ENCODE peak calls at places on chromosomes 13 and 19, in eight cellular contexts. Z, U, E, T, N, V, B and F are unnamed samples.

GRCh38 chr13:40974460-40975407 is 44.4 kb downstream of the ELF1 start:
- DNase-seq in Z (peak; percentile 66), U (peak; percentile 51), E (peak; percentile 37), T (peak; percentile 78), N (peak; percentile 58), V (peak; percentile 23), B (peak; percentile 78), F (peak; percentile 43)

GRCh38 chr19:33388817-33389573 is 15.5 kb downstream of the CEBPG start:
- DNase-seq in Z (no peak), U (no peak), E (no peak), T (no peak), N (no peak), V (no peak), B (no peak), F (no peak)

GRCh38 chr19:12555456-12555930 is 4.2 kb upstream of the ZNF564 start:
- DNase-seq in Z (no peak), U (no peak), E (no peak), T (no peak), N (no peak), V (no peak), B (peak; percentile 87), F (no peak)

GRCh38 chr13:86813198-86813597 is 858.0 kb upstream of the SLITRK5 start:
- DNase-seq in Z (no peak), U (no peak), E (no peak), T (no peak), N (no peak), V (no peak), B (peak; percentile 24), F (no peak)

GRCh38 chr19:30070198-30070969 is 128.3 kb downstream of the URI1 start:
- DNase-seq in Z (peak; percentile 95), U (no peak), E (no peak), T (no peak), N (peak; percentile 37), V (no peak), B (no peak), F (no peak)

GRCh38 chr19:36489920-36490415 is 607 bp upstream of the ZNF566 start:
- DNase-seq in Z (peak; percentile 96), U (peak; percentile 93), E (peak; percentile 82), T (peak; percentile 93), N (peak; percentile 91), V (no peak), B (peak; percentile 97), F (peak; percentile 18)

GRCh38 chr13:106533940-106534843 is 1.3 kb downstream of the EFNB2 start:
- DNase-seq in Z (peak; percentile 55), U (peak; percentile 53), E (peak; percentile 56), T (no peak), N (peak; percentile 64), V (no peak), B (peak; percentile 56), F (peak; percentile 24)

GRCh38 chr13:95858286-95859075 is 181.5 kb downstream of the DNAJC3 start:
- DNase-seq in Z (no peak), U (no peak), E (peak; percentile 7), T (no peak), N (no peak), V (no peak), B (no peak), F (no peak)

GRCh38 chr13:78137404-78138142 is 218.9 kb upstream of the EDNRB start:
- DNase-seq in Z (peak; percentile 84), U (peak; percentile 79), E (peak; percentile 78), T (peak; percentile 51), N (peak; percentile 82), V (peak; percentile 33), B (peak; percentile 86), F (peak; percentile 67)

GRCh38 chr19:3492131-3492839 is 8.2 kb downstream of the DOHH start:
- DNase-seq in Z (no peak), U (no peak), E (no peak), T (no peak), N (no peak), V (no peak), B (no peak), F (no peak)

GRCh38 chr19:47155141-47155540 is 24.5 kb downstream of the SAE1 start:
- DNase-seq in Z (no peak), U (peak; percentile 12), E (no peak), T (no peak), N (no peak), V (no peak), B (no peak), F (no peak)

GRCh38 chr19:47156861-47157454 is 26.3 kb downstream of the SAE1 start:
- DNase-seq in Z (no peak), U (no peak), E (no peak), T (no peak), N (no peak), V (no peak), B (no peak), F (peak; percentile 83)

GRCh38 chr19:47158879-47159509 is 28.4 kb downstream of the SAE1 start:
- DNase-seq in Z (no peak), U (peak; percentile 79), E (no peak), T (no peak), N (no peak), V (no peak), B (no peak), F (no peak)

GRCh38 chr19:47158367-47158791 is 27.7 kb downstream of the SAE1 start:
- DNase-seq in Z (no peak), U (no peak), E (no peak), T (no peak), N (no peak), V (no peak), B (no peak), F (no peak)

DNA sequence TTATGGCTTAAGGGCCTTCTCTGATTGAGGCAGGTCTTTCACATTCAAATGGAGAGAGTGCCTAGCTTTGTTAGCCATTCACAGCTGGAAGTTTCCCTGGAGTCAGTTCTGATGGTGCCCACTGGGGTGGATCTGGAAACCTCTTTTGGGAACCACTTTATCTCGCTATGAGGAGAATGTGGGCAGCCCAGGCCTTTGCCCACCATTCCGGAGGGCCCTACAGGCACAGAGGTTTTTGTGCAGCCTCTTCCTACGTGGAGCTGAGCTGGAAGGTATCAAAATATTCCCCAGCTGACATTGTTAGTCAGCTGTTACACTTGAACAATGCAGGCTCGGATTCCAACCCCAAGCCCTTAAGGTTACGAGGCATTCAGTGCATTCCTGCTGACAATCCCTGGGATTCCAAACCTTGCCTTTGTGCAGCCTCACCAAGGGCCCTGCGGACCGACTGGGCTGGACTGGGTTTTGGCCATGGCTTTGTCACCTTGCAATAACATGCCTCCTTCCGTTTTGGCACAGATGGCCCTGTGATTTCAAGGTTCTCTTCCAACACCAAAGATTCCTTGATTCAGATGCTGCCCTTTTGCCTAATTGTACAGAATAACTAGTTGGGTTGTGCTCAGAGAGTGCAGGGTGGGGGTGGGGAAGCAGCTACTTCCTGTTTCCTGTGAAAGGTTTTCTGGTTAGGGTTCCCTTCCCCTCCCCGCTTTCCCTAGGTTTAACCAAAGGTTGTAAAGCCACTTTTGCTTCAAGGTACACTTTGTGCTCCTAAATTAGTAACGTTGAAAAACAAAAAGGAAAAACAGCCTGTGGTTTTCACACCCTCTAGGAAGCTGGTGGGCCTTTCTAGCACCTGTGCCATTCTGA is 27.1 kb downstream of the SAE1 start:
- DNase-seq in Z (peak; percentile 62), U (peak; percentile 68), E (peak; percentile 49), T (peak; percentile 31), N (peak; percentile 26), V (no peak), B (peak; percentile 96), F (peak; percentile 55)
- H3K4me3 ChIP-seq in Z (no peak overlapping the region), U (no peak overlapping the region), E (no peak overlapping the region), T (no peak overlapping the region), N (no peak overlapping the region), V (no peak overlapping the region), B (peak overlapping the region; percentile 30), F (peak overlapping the region; percentile 9)

GRCh38 chr13:29624997-29625396 is 29.5 kb upstream of the SLC7A1 start:
- DNase-seq in Z (no peak), U (no peak), E (no peak), T (no peak), N (no peak), V (no peak), B (no peak), F (no peak)

GRCh38 chr13:29619995-29620394 is 24.5 kb upstream of the SLC7A1 start:
- DNase-seq in Z (no peak), U (peak; percentile 59), E (no peak), T (no peak), N (no peak), V (no peak), B (no peak), F (no peak)

GRCh38 chr13:29621841-29622240 is 26.4 kb upstream of the SLC7A1 start:
- DNase-seq in Z (no peak), U (peak; percentile 20), E (no peak), T (no peak), N (no peak), V (no peak), B (no peak), F (no peak)

DNA sequence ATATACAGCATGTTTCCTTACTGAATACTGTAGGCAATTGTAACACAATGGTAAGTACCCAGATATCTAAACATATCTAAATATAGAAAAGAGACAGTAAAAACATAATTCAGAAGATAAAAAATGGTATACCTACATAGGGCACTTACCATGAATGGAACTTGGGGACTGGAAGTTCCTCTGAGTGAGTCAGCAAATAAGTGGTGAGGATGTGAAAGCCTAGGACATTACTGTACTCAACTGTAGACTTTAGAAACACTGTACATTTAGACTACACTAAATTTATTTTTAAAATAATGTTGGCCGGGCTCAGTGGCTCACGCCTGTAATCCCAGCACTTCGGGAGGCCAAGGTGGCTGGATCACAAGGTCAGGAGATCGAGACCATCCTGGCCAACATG is 25.9 kb upstream of the SLC7A1 start:
- DNase-seq in Z (no peak), U (peak; percentile 69), E (no peak), T (no peak), N (no peak), V (no peak), B (no peak), F (no peak)
- TF ChIP-seq EZH2phosphoT487 in Z (no peak), U (no peak), E (no peak), T (no peak), N (no peak), V (no peak), B (no peak), F (no peak)

GRCh38 chr13:72504026-72504925 is 223.2 kb downstream of the MZT1 start:
- DNase-seq in Z (peak; percentile 21), U (no peak), E (no peak), T (no peak), N (no peak), V (no peak), B (no peak), F (no peak)

GRCh38 chr13:72507394-72508199 is 219.8 kb downstream of the MZT1 start:
- DNase-seq in Z (no peak), U (no peak), E (no peak), T (no peak), N (no peak), V (no peak), B (no peak), F (no peak)

GRCh38 chr13:72505376-72505775 is 222.1 kb downstream of the MZT1 start:
- DNase-seq in Z (no peak), U (no peak), E (no peak), T (no peak), N (no peak), V (no peak), B (no peak), F (no peak)

GRCh38 chr13:72506706-72507105 is 220.7 kb downstream of the MZT1 start:
- DNase-seq in Z (no peak), U (no peak), E (no peak), T (no peak), N (no peak), V (no peak), B (no peak), F (no peak)

GRCh38 chr13:72508392-72508791 is 219.0 kb downstream of the MZT1 start:
- DNase-seq in Z (no peak), U (no peak), E (no peak), T (no peak), N (no peak), V (no peak), B (no peak), F (no peak)
- H3K4me3 ChIP-seq in Z (no peak overlapping the region), U (no peak overlapping the region), E (no peak overlapping the region), T (no peak overlapping the region), N (no peak overlapping the region), V (no peak overlapping the region), B (no peak overlapping the region), F (no peak overlapping the region)

GRCh38 chr19:19459707-19460251 is 54.3 kb downstream of the GATAD2A start:
- DNase-seq in Z (no peak), U (peak; percentile 89), E (peak; percentile 79), T (peak; percentile 82), N (no peak), V (no peak), B (no peak), F (no peak)
- TF ChIP-seq EZH2phosphoT487 in Z (no peak), U (no peak), E (no peak), T (no peak), N (no peak), V (no peak), B (no peak), F (no peak)